ENCODE peak calls at places on chromosome 12, in ten cellular contexts. V is thoracic aorta, M is lung, D is astrocyte of the cerebellum, N is ovary, G is tibial artery, T is mucosa of descending colon, F is adipocyte, I is cardiac muscle cell, W is mammary epithelial cell. E is an unnamed sample.

GRCh38 chr12:11901687-11902524 is 168.8 kb upstream of the BCL2L14 start:
- DNase-seq in G (no peak), F (no peak), D (no peak), T (no peak), I (no peak), N (no peak), V (no peak), M (no peak), W (no peak), E (no peak)

GRCh38 chr12:10618338-10618987 is 5.1 kb upstream of the MAGOHB start:
- DNase-seq in N (no peak), W (peak), M (no peak), F (peak), G (no peak), T (no peak), I (peak), V (no peak), D (peak), E (peak)

GRCh38 chr12:108696111-108696995 is 35.0 kb downstream of the CORO1C start:
- DNase-seq in W (peak), G (no peak), I (peak), N (no peak), F (peak), T (no peak), D (peak), V (no peak), M (no peak), E (peak)

GRCh38 chr12:15005064-15005463 is 32.2 kb downstream of the PDE6H start:
- DNase-seq in G (no peak), N (no peak), M (no peak), V (no peak), I (no peak), W (no peak), T (no peak), F (no peak), D (no peak), E (no peak)

GRCh38 chr12:68611094-68611818 is 557 bp downstream of the RAP1B start:
- DNase-seq in N (peak), I (peak), V (no peak), W (peak), G (peak), D (peak), M (peak), F (peak), T (peak), E (no peak)

GRCh38 chr12:59452746-59453145 is 143.1 kb upstream of the SLC16A7 start:
- DNase-seq in M (no peak), N (no peak), D (no peak), F (peak), G (no peak), W (no peak), T (no peak), I (peak), V (no peak), E (no peak)

GRCh38 chr12:49322367-49322707 is 718 bp upstream of the TROAP start:
- DNase-seq in V (no peak), M (no peak), G (no peak), I (no peak), N (no peak), D (no peak), F (no peak), W (no peak), T (no peak), E (no peak)

GRCh38 chr12:29148958-29149690 is at the start of gene FAR2:
- DNase-seq in N (no peak), G (peak), M (peak), T (peak), W (peak), I (peak), F (peak), D (no peak), V (no peak), E (no peak)

GRCh38 chr12:3558255-3558654 is 67.3 kb downstream of the PRMT8 start:
- DNase-seq in T (no peak), F (no peak), G (no peak), D (no peak), M (no peak), V (no peak), W (no peak), I (no peak), N (no peak), E (no peak)

GRCh38 chr12:981176-981828 is 9.7 kb upstream of the ERC1 start:
- DNase-seq in N (no peak), V (no peak), G (no peak), W (peak), D (peak), I (peak), M (no peak), T (no peak), F (no peak), E (no peak)

GRCh38 chr12:56518570-56518969 is 3.0 kb upstream of the RBMS2 start:
- DNase-seq in G (no peak), T (no peak), F (peak), N (no peak), D (no peak), I (peak), M (no peak), W (peak), V (no peak), E (no peak)

GRCh38 chr12:56517854-56518253 is 3.8 kb upstream of the RBMS2 start:
- DNase-seq in I (no peak), F (no peak), D (no peak), V (no peak), G (no peak), W (peak), T (no peak), N (no peak), M (no peak), E (no peak)

GRCh38 chr12:56521590-56522371 is at the start of gene RBMS2:
- DNase-seq in I (peak), N (peak), F (peak), T (peak), G (peak), D (peak), V (peak), W (peak), M (peak), E (peak)

GRCh38 chr12:56521209-56521589 is 421 bp upstream of the RBMS2 start:
- DNase-seq in W (no peak), I (no peak), M (peak), D (no peak), T (no peak), V (no peak), F (no peak), N (no peak), G (no peak), E (no peak)

GRCh38 chr12:56520025-56520810 is 1.4 kb upstream of the RBMS2 start:
- DNase-seq in T (no peak), F (peak), W (no peak), G (no peak), V (no peak), D (no peak), N (no peak), M (no peak), I (peak), E (no peak)
- H3K4me3 ChIP-seq in T (no peak), F (peak), W (no peak), G (peak), V (peak), D (no peak), N (peak), M (no peak), I (no peak), E (no peak)

DNA sequence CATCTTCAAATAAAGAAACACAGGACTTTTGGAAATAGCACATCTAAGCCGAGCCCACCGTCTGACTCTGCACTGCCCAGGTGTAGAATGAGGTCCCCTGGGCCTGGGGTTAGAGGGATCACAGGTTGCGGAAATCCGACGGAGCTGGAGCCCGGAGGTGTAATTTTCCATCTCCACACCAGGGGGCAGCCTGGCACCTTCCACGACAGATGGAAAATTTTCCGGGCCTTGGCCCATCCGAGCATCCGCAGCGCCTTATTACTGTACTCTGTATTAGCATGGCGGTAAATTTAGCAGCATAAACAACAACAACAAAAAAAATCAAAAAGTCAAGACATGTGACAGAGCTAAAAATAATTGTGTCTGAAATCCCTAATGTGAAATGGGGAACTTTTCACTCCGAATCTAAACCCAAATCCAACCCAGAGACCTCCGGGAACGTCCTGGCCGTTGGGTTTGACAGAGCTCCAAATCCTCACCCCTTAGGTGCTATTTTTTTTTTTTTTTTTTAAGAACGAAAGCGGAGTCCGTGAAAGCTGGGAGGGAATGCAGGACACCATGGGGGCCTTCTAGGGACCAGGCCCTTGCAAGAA is 93.9 kb downstream of the KSR2 start:
- DNase-seq in T (peak), V (no peak), F (peak), N (peak), D (peak), I (peak), W (peak), G (peak), M (peak), E (no peak)
- H3K4me3 ChIP-seq in T (no peak), V (no peak), F (no peak), N (no peak), D (no peak), I (no peak), W (no peak), G (no peak), M (no peak), E (no peak)

DNA sequence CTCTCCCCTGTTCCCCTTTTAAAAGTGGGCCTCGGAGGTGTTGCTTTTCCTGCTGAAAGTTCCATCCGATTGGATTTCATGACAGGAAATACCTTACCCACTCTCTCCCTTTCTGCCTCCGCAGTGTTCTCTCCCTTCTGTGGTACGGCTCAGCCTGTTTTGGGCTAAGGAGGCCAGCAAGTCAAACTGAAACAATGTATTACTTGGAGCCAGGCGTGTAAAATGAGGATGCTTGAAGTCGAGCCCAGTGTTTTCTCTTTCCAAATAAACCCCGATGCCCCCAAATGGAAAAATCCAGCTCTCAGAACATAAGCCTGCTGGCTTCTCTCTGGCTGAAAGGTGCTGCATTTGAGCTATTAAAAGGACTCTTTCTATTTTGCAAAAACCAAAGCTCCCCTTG is 124.7 kb downstream of the ZNF664 start:
- DNase-seq in D (no peak), F (no peak), I (peak), G (no peak), M (no peak), V (no peak), W (no peak), N (no peak), T (no peak), E (no peak)
- H3K4me3 ChIP-seq in D (no peak), F (no peak), I (no peak), G (no peak), M (no peak), V (peak), W (no peak), N (no peak), T (no peak), E (no peak)

GRCh38 chr12:52612431-52613290 is 5.7 kb downstream of the KRT73 start:
- DNase-seq in F (no peak), M (no peak), D (no peak), I (no peak), N (no peak), V (no peak), W (no peak), G (no peak), T (no peak), E (no peak)
- H3K4me3 ChIP-seq in F (no peak), M (no peak), D (no peak), I (no peak), N (no peak), V (no peak), W (no peak), G (no peak), T (no peak), E (no peak)

GRCh38 chr12:129700036-129700435 is 203.8 kb downstream of the TMEM132D start:
- DNase-seq in V (no peak), I (no peak), D (no peak), F (no peak), N (no peak), W (no peak), M (no peak), G (no peak), T (no peak), E (no peak)

GRCh38 chr12:129701536-129702165 is 202.2 kb downstream of the TMEM132D start:
- DNase-seq in D (no peak), G (no peak), M (no peak), N (no peak), F (peak), I (no peak), W (no peak), V (no peak), T (no peak), E (peak)

GRCh38 chr12:129706716-129707115 is 197.1 kb downstream of the TMEM132D start:
- DNase-seq in W (no peak), N (no peak), V (no peak), M (no peak), F (no peak), G (no peak), I (no peak), D (no peak), T (no peak), E (no peak)

GRCh38 chr12:129704232-129704830 is 199.5 kb downstream of the TMEM132D start:
- DNase-seq in W (no peak), G (no peak), T (no peak), N (no peak), F (no peak), D (no peak), I (no peak), V (no peak), M (no peak), E (no peak)
- H3K4me3 ChIP-seq in W (no peak), G (no peak), T (no peak), N (no peak), F (no peak), D (no peak), I (no peak), V (no peak), M (no peak), E (no peak)

GRCh38 chr12:2334291-2335088 is 281.7 kb downstream of the CACNA1C start:
- DNase-seq in G (no peak), N (no peak), V (no peak), T (no peak), M (no peak), F (no peak), I (no peak), D (no peak), W (no peak), E (no peak)

GRCh38 chr12:2337031-2338010 is 284.5 kb downstream of the CACNA1C start:
- DNase-seq in V (no peak), W (no peak), M (no peak), G (no peak), N (no peak), D (no peak), F (no peak), T (no peak), I (no peak), E (no peak)

GRCh38 chr12:2335517-2335916 is 282.7 kb downstream of the CACNA1C start:
- DNase-seq in G (no peak), D (no peak), F (peak), V (no peak), M (no peak), W (no peak), T (no peak), I (no peak), N (no peak), E (no peak)

GRCh38 chr12:2335109-2335508 is 282.3 kb downstream of the CACNA1C start:
- DNase-seq in V (no peak), N (no peak), T (no peak), F (no peak), D (no peak), W (no peak), G (no peak), M (no peak), I (no peak), E (no peak)

DNA sequence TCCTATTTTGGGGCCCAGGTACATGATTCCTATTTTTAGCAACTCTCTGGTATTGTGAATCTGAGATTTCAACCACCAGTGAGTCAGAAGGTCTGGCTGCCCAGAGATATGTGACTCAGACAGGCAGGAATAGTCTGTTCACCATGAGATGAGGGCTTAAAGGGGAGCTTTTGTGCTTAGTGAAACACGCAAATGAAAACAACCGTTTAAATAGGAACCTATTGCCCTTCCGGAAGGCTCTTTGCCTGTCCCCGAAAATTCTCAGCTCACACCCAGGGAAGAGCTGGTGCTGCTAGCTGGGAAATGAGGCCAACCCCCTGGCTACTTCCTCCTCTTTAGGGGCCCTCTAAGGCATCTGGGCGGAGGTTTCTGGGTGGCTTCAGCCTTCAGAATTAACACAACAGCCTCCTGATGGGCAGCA is 283.6 kb downstream of the CACNA1C start:
- DNase-seq in D (peak), T (no peak), G (peak), N (no peak), V (peak), F (peak), W (peak), M (no peak), I (peak), E (peak)
- H3K4me3 ChIP-seq in D (no peak), T (no peak), G (no peak), N (no peak), V (peak), F (peak), W (no peak), M (no peak), I (no peak), E (no peak)

E was measured in skeletal muscle cell.